ENCODE peak calls at places on chromosomes 4 and X, in nine cellular contexts. E is tibial artery, X is MCF 10A, F is kidney epithelial cell, K is HCT116, Y is B cell, Q is hepatocyte, N is esophagus squamous epithelium, V is IMR-90. J is an unnamed sample.

GRCh38 chr4:147822128-147822527 is 90.2 kb downstream of the ARHGAP10 start:
- DNase-seq in E (peak), X (peak), F (no peak), K (no peak), Y (no peak), Q (peak), N (no peak), V (peak), J (peak)

GRCh38 chr4:17066972-17067371 is 168.5 kb upstream of the LDB2 start:
- DNase-seq in E (peak), X (peak), F (peak), K (no peak), Y (no peak), Q (peak), N (no peak), V (peak), J (peak)

GRCh38 chrX:140799216-140799615 is 89.7 kb downstream of the LINC00632 start:
- DNase-seq in E (no peak), X (peak), F (no peak), K (no peak), Y (no peak), Q (no peak), N (no peak), V (no peak), J (no peak)

GRCh38 chr4:160026720-160027119 is 923.8 kb downstream of the RAPGEF2 start:
- DNase-seq in E (no peak), X (peak), F (peak), K (peak), Y (no peak), Q (peak), N (no peak), V (no peak), J (no peak)

GRCh38 chrX:153762636-153763173 is 1.3 kb upstream of the PLXNB3 start:
- DNase-seq in E (no peak), X (no peak), F (no peak), K (no peak), Y (no peak), Q (no peak), N (no peak), V (no peak), J (no peak)

GRCh38 chr4:20318011-20318898 is 66.5 kb downstream of the SLIT2 start:
- DNase-seq in E (no peak), X (no peak), F (no peak), K (no peak), Y (no peak), Q (no peak), N (no peak), V (peak), J (peak)

GRCh38 chr4:75800972-75801371 is 76.6 kb downstream of the USO1 start:
- DNase-seq in E (no peak), X (peak), F (no peak), K (no peak), Y (no peak), Q (no peak), N (no peak), V (peak), J (peak)

GRCh38 chr4:75542824-75543223 is 13.0 kb upstream of the ODAPH start:
- DNase-seq in E (no peak), X (peak), F (peak), K (no peak), Y (no peak), Q (peak), N (no peak), V (peak), J (peak)

GRCh38 chr4:23789765-23790164 is 100.1 kb downstream of the PPARGC1A start:
- DNase-seq in E (peak), X (peak), F (peak), K (no peak), Y (no peak), Q (peak), N (no peak), V (peak), J (peak)

GRCh38 chr4:140675599-140676231 is 80.5 kb downstream of the TBC1D9 start:
- DNase-seq in E (no peak), X (peak), F (peak), K (no peak), Y (no peak), Q (no peak), N (no peak), V (peak), J (no peak)

GRCh38 chr4:153014460-153014859 is 78.3 kb downstream of the FHDC1 start:
- DNase-seq in E (no peak), X (no peak), F (no peak), K (no peak), Y (no peak), Q (no peak), N (no peak), V (peak), J (no peak)

GRCh38 chr4:99670409-99671073 is 12.9 kb upstream of the C4orf54 start:
- DNase-seq in E (no peak), X (no peak), F (no peak), K (no peak), Y (no peak), Q (no peak), N (no peak), V (no peak), J (no peak)

GRCh38 chrX:53494427-53494826 is 60.3 kb upstream of the HSD17B10 start:
- DNase-seq in E (no peak), X (peak), F (no peak), K (no peak), Y (no peak), Q (peak), N (no peak), V (peak), J (no peak)

GRCh38 chr4:105715692-105716278 is 7.2 kb downstream of the GSTCD start:
- DNase-seq in E (no peak), X (peak), F (no peak), K (peak), Y (no peak), Q (peak), N (no peak), V (peak), J (peak)

GRCh38 chr4:11341337-11342043 is 87.2 kb downstream of the HS3ST1 start:
- DNase-seq in E (no peak), X (no peak), F (no peak), K (no peak), Y (no peak), Q (no peak), N (no peak), V (no peak), J (no peak)

GRCh38 chrX:115339441-115340025 is 50.0 kb downstream of the LUZP4 start:
- DNase-seq in E (no peak), X (peak), F (no peak), K (no peak), Y (no peak), Q (no peak), N (no peak), V (peak), J (peak)

GRCh38 chrX:105781794-105782193 is 40.5 kb upstream of the NRK start:
- DNase-seq in E (no peak), X (no peak), F (no peak), K (no peak), Y (no peak), Q (no peak), N (no peak), V (no peak), J (no peak)

GRCh38 chr4:142778908-142779307 is 67.2 kb downstream of the INPP4B start:
- DNase-seq in E (no peak), X (peak), F (no peak), K (no peak), Y (no peak), Q (no peak), N (no peak), V (peak), J (peak)

GRCh38 chrX:100677616-100678181 is 33.7 kb downstream of the SRPX2 start:
- DNase-seq in E (no peak), X (no peak), F (no peak), K (no peak), Y (no peak), Q (no peak), N (no peak), V (peak), J (peak)

GRCh38 chr4:153792007-153792892 is 3.4 kb upstream of the SFRP2 start:
- DNase-seq in E (peak), X (peak), F (no peak), K (no peak), Y (no peak), Q (peak), N (no peak), V (no peak), J (peak)

GRCh38 chr4:68324509-68325262 is 25.2 kb downstream of the YTHDC1 start:
- DNase-seq in E (no peak), X (no peak), F (no peak), K (no peak), Y (no peak), Q (no peak), N (no peak), V (no peak), J (no peak)

GRCh38 chr4:119627267-119628190 is 1.1 kb downstream of the PDE5A start:
- DNase-seq in E (peak), X (peak), F (no peak), K (peak), Y (no peak), Q (peak), N (no peak), V (peak), J (peak)

GRCh38 chr4:117983541-117984451 is 50.5 kb upstream of the NDST3 start:
- DNase-seq in E (no peak), X (peak), F (peak), K (no peak), Y (no peak), Q (no peak), N (no peak), V (peak), J (no peak)

GRCh38 chrX:120426599-120426998 is 42.5 kb downstream of the LAMP2 start:
- DNase-seq in E (no peak), X (no peak), F (no peak), K (no peak), Y (no peak), Q (no peak), N (no peak), V (peak), J (peak)

GRCh38 chrX:107574054-107574683 is 54.1 kb upstream of the PRPS1 start:
- DNase-seq in E (no peak), X (peak), F (no peak), K (no peak), Y (no peak), Q (no peak), N (no peak), V (peak), J (peak)

DNA sequence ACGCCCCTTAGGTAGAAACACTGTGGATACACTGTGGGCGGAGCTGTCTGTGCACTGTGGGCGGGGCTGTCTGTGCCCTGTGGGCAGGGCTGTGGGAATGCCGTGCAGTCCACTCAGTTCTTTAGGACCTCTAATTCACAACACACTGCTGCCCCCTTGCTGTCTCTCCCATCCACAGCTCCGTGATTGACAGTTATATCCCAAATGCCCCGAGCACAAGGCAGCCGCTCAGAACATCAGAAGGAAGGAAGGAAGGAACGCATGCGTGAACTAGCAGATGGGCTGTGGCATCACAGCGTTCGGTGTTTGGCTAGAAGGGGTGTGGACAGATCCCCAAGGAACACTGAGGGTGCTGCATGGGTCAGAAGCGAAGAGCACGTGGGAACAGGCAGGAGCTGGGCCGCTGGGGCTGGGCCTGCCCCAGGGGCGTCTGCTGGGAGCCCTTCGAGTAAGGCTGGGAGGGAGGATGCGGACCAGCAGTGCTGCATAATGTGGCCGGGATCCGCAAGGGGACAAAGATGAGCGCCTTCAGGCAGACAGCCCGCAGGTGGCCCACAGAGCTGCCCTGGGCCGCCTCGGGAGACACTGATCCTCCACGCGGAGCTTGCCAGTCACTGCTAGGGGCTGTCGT is 29.8 kb downstream of the ACOX3 start:
- DNase-seq in E (peak), X (peak), F (no peak), K (peak), Y (no peak), Q (peak), N (no peak), V (peak), J (peak)
- TF ChIP-seq CTCF in E (no peak), X (no peak), F (peak), K (peak), Y (no peak), Q (peak), N (no peak), V (peak), J (peak)

DNA sequence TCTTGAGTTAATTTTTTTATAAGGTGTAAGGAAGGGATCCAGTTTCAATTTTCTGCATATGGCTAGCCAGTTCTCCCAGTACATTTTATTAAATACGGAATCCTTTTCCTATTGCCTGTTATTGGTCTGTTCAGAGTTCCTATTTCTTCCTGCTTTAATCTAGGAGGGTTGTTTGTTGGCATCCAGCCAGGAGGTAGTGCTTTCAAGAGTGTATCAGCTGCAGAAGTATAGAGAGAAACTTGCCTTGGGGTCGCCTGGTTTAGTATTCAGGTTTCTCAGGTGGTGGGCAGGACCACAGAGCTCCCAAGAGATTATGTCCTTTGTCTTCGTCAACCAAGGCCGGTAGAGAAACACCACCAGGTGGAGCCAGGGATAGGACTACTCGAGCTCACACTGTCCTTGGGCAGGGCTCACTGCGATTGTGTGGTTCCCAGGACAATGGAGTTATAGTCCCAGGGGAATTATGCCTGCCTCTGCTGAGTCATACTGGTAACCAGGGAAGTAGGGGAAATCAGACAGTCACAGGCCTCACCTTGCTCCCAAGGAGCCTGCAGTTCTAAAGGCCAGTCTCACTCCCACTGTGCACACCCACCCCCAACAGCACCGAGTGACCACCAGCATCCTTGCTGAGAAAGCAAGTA is 168.1 kb downstream of the VSIG4 start:
- DNase-seq in E (no peak), X (peak), F (no peak), K (peak), Y (no peak), Q (peak), N (no peak), V (no peak), J (peak)
- TF ChIP-seq CTCF in E (no peak), X (peak), F (no peak), K (peak), Y (no peak), Q (no peak), N (peak), V (no peak), J (no peak)

GRCh38 chr4:2008921-2009650 is at the start of gene NELFA:
- DNase-seq in E (peak), X (peak), F (peak), K (peak), Y (peak), Q (peak), N (peak), V (peak), J (peak)
- TF ChIP-seq CTCF in E (peak), X (no peak), F (peak), K (no peak), Y (no peak), Q (no peak), N (peak), V (peak), J (peak)

GRCh38 chr4:37827030-37827705 is 682 bp downstream of the PGM2 start:
- DNase-seq in E (no peak), X (peak), F (no peak), K (no peak), Y (no peak), Q (peak), N (no peak), V (peak), J (peak)

GRCh38 chr4:37828843-37829242 is 2.4 kb downstream of the PGM2 start:
- DNase-seq in E (no peak), X (no peak), F (no peak), K (no peak), Y (no peak), Q (no peak), N (no peak), V (no peak), J (no peak)

GRCh38 chr4:37827802-37828321 is 1.4 kb downstream of the PGM2 start:
- DNase-seq in E (no peak), X (no peak), F (no peak), K (no peak), Y (no peak), Q (no peak), N (no peak), V (no peak), J (peak)

GRCh38 chr4:37825943-37826281 is 574 bp upstream of the PGM2 start:
- DNase-seq in E (no peak), X (peak), F (no peak), K (no peak), Y (no peak), Q (no peak), N (no peak), V (no peak), J (no peak)

DNA sequence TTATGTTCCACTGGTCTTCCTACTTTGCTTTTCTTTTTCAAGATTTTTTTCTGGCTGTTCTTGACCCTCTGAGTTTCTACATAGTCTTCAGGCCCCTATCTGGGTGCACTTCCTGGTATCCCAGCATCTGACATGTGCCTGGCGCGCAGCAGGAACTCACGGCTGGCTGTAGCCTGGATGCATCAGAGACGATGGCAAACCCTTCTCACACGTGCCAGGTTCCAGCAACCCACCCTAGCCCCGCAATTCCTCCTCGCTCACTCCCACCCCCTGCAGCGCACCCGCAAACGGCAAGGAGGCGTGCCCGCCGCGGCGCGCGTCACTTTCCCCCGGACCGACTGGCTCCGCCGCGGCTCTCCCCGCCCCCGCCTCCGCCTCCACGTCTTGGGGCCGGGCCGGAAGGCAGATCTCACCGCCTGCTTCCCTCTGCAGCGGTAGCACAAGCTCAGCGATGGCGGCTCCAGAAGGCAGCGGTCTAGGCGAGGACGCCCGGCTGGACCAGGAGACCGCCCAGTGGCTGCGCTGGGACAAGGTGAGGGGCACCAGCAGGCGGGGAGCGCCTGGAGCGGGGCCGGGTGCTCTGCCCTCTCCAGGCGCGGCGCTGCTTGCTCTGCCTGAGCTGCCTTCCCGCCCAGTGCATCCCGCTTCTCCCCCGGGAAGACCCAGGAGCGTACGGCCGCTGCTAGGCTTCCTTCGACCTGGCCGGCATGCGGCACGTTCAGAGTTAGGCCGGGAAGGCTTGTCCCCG is at the start of gene PGM2:
- DNase-seq in E (peak), X (peak), F (peak), K (peak), Y (peak), Q (peak), N (peak), V (peak), J (peak)
- TF ChIP-seq CTCF in E (no peak), X (no peak), F (no peak), K (no peak), Y (no peak), Q (peak), N (peak), V (peak), J (peak)

GRCh38 chrX:128518508-128518907 is 466.3 kb upstream of the ACTRT1 start:
- DNase-seq in E (no peak), X (peak), F (no peak), K (no peak), Y (no peak), Q (peak), N (no peak), V (peak), J (peak)
- TF ChIP-seq CTCF in E (no peak), X (peak), F (peak), K (no peak), Y (no peak), Q (peak), N (peak), V (peak), J (peak)

GRCh38 chr4:55127521-55127920 is 2.1 kb upstream of the KDR start:
- DNase-seq in E (no peak), X (no peak), F (no peak), K (no peak), Y (no peak), Q (no peak), N (no peak), V (no peak), J (no peak)

GRCh38 chr4:55124337-55125076 is 888 bp downstream of the KDR start:
- DNase-seq in E (no peak), X (no peak), F (no peak), K (no peak), Y (no peak), Q (no peak), N (no peak), V (no peak), J (peak)

GRCh38 chr4:55125087-55125721 is at the start of gene KDR:
- DNase-seq in E (peak), X (peak), F (no peak), K (no peak), Y (no peak), Q (peak), N (no peak), V (no peak), J (peak)

GRCh38 chr4:55127053-55127452 is 1.7 kb upstream of the KDR start:
- DNase-seq in E (no peak), X (no peak), F (no peak), K (no peak), Y (no peak), Q (no peak), N (no peak), V (no peak), J (no peak)

GRCh38 chr4:55125763-55126541 is 557 bp upstream of the KDR start:
- DNase-seq in E (peak), X (peak), F (no peak), K (no peak), Y (no peak), Q (no peak), N (no peak), V (no peak), J (peak)
- TF ChIP-seq CTCF in E (no peak), X (no peak), F (no peak), K (no peak), Y (no peak), Q (no peak), N (no peak), V (no peak), J (no peak)